ENCODE peak calls at places on chromosomes 13 and 19, in six cellular contexts. W is effector CD8-positive, alpha-beta T cell; M is effector memory CD4-positive, alpha-beta T cell; A is activated naive CD8-positive, alpha-beta T cell treated with anti-CD3 and anti-CD28 coated beads, Interleukin-2, amount 50 U/mL, for 16 hours; Z is tibial artery; R is aorta. V is an unnamed sample.

GRCh38 chr13:79830426-79830825 is 349.5 kb downstream of the NDFIP2 start:
- DNase-seq in W (no peak), Z (no peak), R (no peak), A (no peak), M (no peak), V (no peak)

GRCh38 chr13:26457212-26457611 is 100.3 kb upstream of the WASF3 start:
- DNase-seq in M (no peak), Z (no peak), R (no peak), A (no peak), W (no peak), V (no peak)

GRCh38 chr13:42803563-42804212 is 22.3 kb downstream of the FAM216B start:
- DNase-seq in A (no peak), Z (no peak), M (no peak), R (no peak), W (no peak), V (no peak)

GRCh38 chr19:31154021-31154420 is 195.2 kb downstream of the TSHZ3 start:
- DNase-seq in A (no peak), Z (no peak), R (no peak), M (no peak), W (no peak), V (no peak)

GRCh38 chr19:8552810-8553209 is 24.4 kb downstream of the MYO1F start:
- DNase-seq in R (no peak), W (no peak), Z (no peak), A (no peak), M (no peak), V (no peak)

GRCh38 chr19:5080030-5080644 is 111.2 kb downstream of the KDM4B start:
- DNase-seq in Z (no peak), M (no peak), A (no peak), R (no peak), W (no peak), V (no peak)

GRCh38 chr13:40031031-40031430 is 375.6 kb downstream of the COG6 start:
- DNase-seq in W (no peak), A (no peak), Z (no peak), M (no peak), R (no peak), V (no peak)

GRCh38 chr19:48798937-48799336 is 11.9 kb downstream of the BCAT2 start:
- DNase-seq in Z (no peak), R (no peak), M (no peak), W (no peak), A (no peak), V (no peak)

GRCh38 chr19:14023404-14024235 is 4.3 kb upstream of the RLN3 start:
- DNase-seq in M (no peak), R (peak), A (no peak), W (no peak), Z (no peak), V (no peak)

GRCh38 chr19:33487901-33488817 is 33.4 kb downstream of the PEPD start:
- DNase-seq in R (peak), W (no peak), A (no peak), Z (peak), M (no peak), V (peak)

GRCh38 chr19:34995551-34995950 is 4.6 kb upstream of the GRAMD1A start:
- DNase-seq in A (no peak), M (no peak), Z (no peak), W (no peak), R (no peak), V (no peak)

GRCh38 chr13:73038064-73038463 is 20.7 kb upstream of the KLF5 start:
- DNase-seq in R (no peak), A (no peak), Z (no peak), W (no peak), M (no peak), V (no peak)

GRCh38 chr19:1290699-1291651 is 5.3 kb downstream of the EFNA2 start:
- DNase-seq in Z (no peak), R (no peak), A (no peak), M (no peak), W (no peak), V (no peak)

GRCh38 chr19:30854207-30854606 is 482.0 kb downstream of the ZNF536 start:
- DNase-seq in Z (no peak), A (no peak), W (no peak), M (no peak), R (no peak), V (no peak)

GRCh38 chr19:41860419-41861097 is 503 bp downstream of the RPS19 start:
- DNase-seq in A (no peak), M (no peak), W (no peak), Z (no peak), R (no peak), V (no peak)

GRCh38 chr13:51848674-51849073 is 3.7 kb upstream of the TMEM272 start:
- DNase-seq in A (no peak), Z (no peak), W (no peak), M (no peak), R (no peak), V (no peak)

V was measured in cardiac septum.